ENCODE peak calls at places on chromosome 2, in eight cellular contexts. U is KBM-7; Q is activated CD4-positive, alpha-beta T cell treated with anti-CD3 and anti-CD28 coated beads, Interleukin-2, amount 50 U/mL, for 4 hours; L is stimulated activated CD4-positive, alpha-beta T cell treated with anti-CD3 and anti-CD28 coated beads, Interleukin-4, amount 100 ng/mL, for 24 hours; Y is M059J; X is DMS53; N is HTR-8/SVneo; W is GM06990. F is an unnamed sample.

GRCh38 chr2:236628256-236628961 is 58.8 kb downstream of the ACKR3 start:
- DNase-seq in X (no peak), W (no peak), N (no peak), Q (no peak), L (no peak), Y (no peak), U (no peak), F (no peak)

GRCh38 chr2:152387046-152387445 is 52.1 kb downstream of the FMNL2 start:
- DNase-seq in L (no peak), X (no peak), U (no peak), Y (no peak), N (no peak), W (no peak), Q (no peak), F (no peak)

GRCh38 chr2:197363998-197364397 is 53.4 kb upstream of the ANKRD44 start:
- DNase-seq in N (no peak), Q (no peak), Y (no peak), U (no peak), X (no peak), L (no peak), W (no peak), F (no peak)

GRCh38 chr2:20755132-20755800 is 67.6 kb downstream of the LDAH start:
- DNase-seq in Y (no peak), X (no peak), W (no peak), L (no peak), Q (no peak), N (no peak), U (no peak), F (peak)

GRCh38 chr2:203659650-203660049 is 46.8 kb upstream of the CD28 start:
- DNase-seq in N (no peak), U (peak), Y (no peak), Q (no peak), X (no peak), W (no peak), L (no peak), F (no peak)

GRCh38 chr2:66440692-66441091 is 5.8 kb downstream of the MEIS1 start:
- DNase-seq in W (no peak), X (no peak), N (no peak), U (no peak), L (no peak), Y (no peak), Q (no peak), F (peak)

GRCh38 chr2:33373986-33374385 is 102.5 kb upstream of the RASGRP3 start:
- DNase-seq in W (no peak), U (no peak), X (no peak), Y (no peak), N (no peak), L (no peak), Q (no peak), F (peak)

GRCh38 chr2:44918095-44918775 is 23.3 kb upstream of the SIX3 start:
- DNase-seq in W (no peak), X (no peak), Y (peak), L (no peak), N (no peak), U (no peak), Q (no peak), F (no peak)

GRCh38 chr2:231930601-231931281 is 4.5 kb upstream of the NPPC start:
- DNase-seq in W (no peak), L (no peak), Y (no peak), Q (no peak), U (no peak), X (no peak), N (no peak), F (peak)

GRCh38 chr2:105486762-105487141 is 87.9 kb upstream of the FHL2 start:
- DNase-seq in U (no peak), Q (no peak), Y (no peak), N (no peak), W (no peak), L (no peak), X (no peak), F (no peak)

GRCh38 chr2:17857016-17857415 is 21.5 kb upstream of the KCNS3 start:
- DNase-seq in Q (no peak), L (no peak), N (no peak), U (no peak), Y (peak), W (no peak), X (no peak), F (peak)

GRCh38 chr2:64888591-64889309 is 100.4 kb upstream of the SLC1A4 start:
- DNase-seq in L (no peak), Y (peak), N (peak), U (peak), X (peak), W (no peak), Q (no peak), F (peak)

GRCh38 chr2:103448416-103448815 is 686.6 kb downstream of the TMEM182 start:
- DNase-seq in U (no peak), X (peak), W (no peak), N (no peak), L (no peak), Q (no peak), Y (no peak), F (no peak)

GRCh38 chr2:214203199-214203598 is 207.7 kb upstream of the VWC2L start:
- DNase-seq in L (no peak), U (no peak), Y (no peak), W (no peak), X (no peak), Q (no peak), N (no peak), F (no peak)

GRCh38 chr2:9110346-9110884 is 96.2 kb upstream of the ASAP2 start:
- DNase-seq in U (no peak), N (no peak), Q (no peak), X (no peak), W (no peak), Y (no peak), L (no peak), F (no peak)

GRCh38 chr2:130949954-130950353 is 113.2 kb downstream of the ARHGEF4 start:
- DNase-seq in Q (no peak), Y (no peak), U (no peak), L (no peak), X (no peak), W (no peak), N (no peak), F (no peak)

GRCh38 chr2:62660087-62660486 is 45.4 kb upstream of the EHBP1 start:
- DNase-seq in Q (no peak), W (peak), L (no peak), U (no peak), Y (no peak), X (no peak), N (no peak), F (no peak)

GRCh38 chr2:234635284-234635683 is 138.4 kb upstream of the ARL4C start:
- DNase-seq in L (no peak), X (peak), W (no peak), Y (peak), N (peak), U (no peak), Q (no peak), F (no peak)